ENCODE peak calls at places on chromosomes 2 and 18, in seven cellular contexts. C is mammary epithelial cell, E is GM23338, P is neuronal stem cell, R is GM23248, J is hepatocyte, K is H1. Y is an unnamed sample.

GRCh38 chr2:64222351-64222750 is 78.1 kb upstream of the PELI1 start:
- DNase-seq in R (peak), J (no peak), K (no peak), P (no peak), C (peak), E (no peak), Y (no peak)

GRCh38 chr2:234722176-234722575 is 225.3 kb upstream of the ARL4C start:
- DNase-seq in C (no peak), P (no peak), R (peak), J (no peak), K (no peak), E (no peak), Y (no peak)

GRCh38 chr2:156625360-156625995 is 189.3 kb downstream of the GPD2 start:
- DNase-seq in K (no peak), R (no peak), P (no peak), C (no peak), E (no peak), J (peak), Y (no peak)

GRCh38 chr2:105553538-105554196 is 154.8 kb upstream of the FHL2 start:
- DNase-seq in R (peak), P (no peak), J (no peak), K (no peak), C (peak), E (no peak), Y (no peak)

GRCh38 chr2:10742666-10743065 is 21.2 kb downstream of the ATP6V1C2 start:
- DNase-seq in J (no peak), K (no peak), E (no peak), C (no peak), P (no peak), R (no peak), Y (no peak)

GRCh38 chr2:218645126-218645525 is 14.3 kb downstream of the ZNF142 start:
- DNase-seq in E (no peak), J (peak), K (no peak), P (no peak), R (peak), C (peak), Y (no peak)

GRCh38 chr2:162821176-162821575 is 17.4 kb downstream of the KCNH7 start:
- DNase-seq in R (peak), C (no peak), K (no peak), P (no peak), J (no peak), E (no peak), Y (no peak)

GRCh38 chr2:153068915-153069314 is 350.5 kb downstream of the ARL6IP6 start:
- DNase-seq in R (no peak), E (no peak), C (no peak), P (no peak), K (no peak), J (no peak), Y (no peak)

GRCh38 chr18:45850021-45850420 is 24.5 kb downstream of the SIGLEC15 start:
- DNase-seq in P (no peak), J (no peak), K (no peak), R (peak), C (no peak), E (peak), Y (no peak)

GRCh38 chr2:239689985-239690384 is 289.2 kb upstream of the HDAC4 start:
- DNase-seq in P (no peak), K (no peak), R (no peak), J (no peak), E (peak), C (no peak), Y (no peak)

GRCh38 chr2:23559561-23560239 is 174.7 kb downstream of the KLHL29 start:
- DNase-seq in J (no peak), K (no peak), P (no peak), R (no peak), E (no peak), C (no peak), Y (no peak)

GRCh38 chr2:196767101-196767500 is 32.4 kb downstream of the GTF3C3 start:
- DNase-seq in J (no peak), E (no peak), P (no peak), K (no peak), C (no peak), R (no peak), Y (no peak)

GRCh38 chr2:164617466-164617865 is 3.8 kb downstream of the GRB14 start:
- DNase-seq in C (peak), J (no peak), K (no peak), E (no peak), P (no peak), R (peak), Y (no peak)

DNA sequence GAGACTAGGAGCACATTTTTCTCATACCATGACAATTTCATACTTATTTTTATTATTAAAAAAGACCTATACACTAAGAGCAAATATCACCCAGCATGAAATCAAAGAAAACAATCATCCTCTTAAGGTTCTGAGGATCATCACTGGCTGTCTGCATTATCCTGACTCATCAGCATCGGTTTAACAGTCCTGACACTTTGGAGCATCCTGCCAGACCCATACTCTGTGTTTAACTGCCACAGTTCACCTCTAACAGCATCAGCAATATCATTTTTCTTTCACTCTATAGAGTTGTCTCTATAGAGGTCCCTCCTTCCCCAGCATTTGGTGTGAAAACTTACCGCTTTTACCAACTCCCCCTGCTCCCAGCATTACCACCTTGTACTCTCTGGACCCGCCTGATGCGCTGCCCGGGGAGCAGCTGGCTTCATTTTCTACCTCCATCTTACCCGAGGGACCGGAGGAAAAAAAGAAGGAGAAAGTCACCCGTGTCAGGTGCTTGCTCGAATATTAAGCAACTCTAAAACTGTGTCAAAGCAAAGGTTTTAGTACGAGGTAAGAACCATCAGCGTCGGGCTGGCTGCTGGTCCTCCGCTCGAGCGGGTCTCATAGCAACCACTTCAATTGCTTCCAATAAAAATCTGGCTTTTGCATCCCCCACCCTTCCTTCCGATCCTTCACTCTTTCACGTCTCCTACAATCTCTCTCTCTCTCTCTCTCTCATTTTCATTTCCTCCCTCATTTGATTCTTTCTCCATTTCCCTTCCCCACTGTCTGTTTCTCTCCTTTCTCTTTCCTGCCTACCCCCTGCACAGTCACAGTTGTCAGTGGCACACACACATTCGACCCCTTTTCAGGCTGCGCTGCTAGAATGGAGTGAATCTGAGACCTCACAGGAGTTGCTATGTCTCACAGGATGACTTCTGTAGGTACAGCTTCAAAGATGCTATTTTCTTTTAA is at the start of gene RIT2:
- DNase-seq in K (no peak), C (no peak), E (peak), J (no peak), R (no peak), P (no peak), Y (no peak)
- H2AFZ ChIP-seq in K (peak), C (no peak), E (peak), J (no peak), R (no peak), P (peak), Y (no peak)

GRCh38 chr2:228017784-228018183 is 146.4 kb downstream of the DAW1 start:
- DNase-seq in K (no peak), E (no peak), C (no peak), P (no peak), J (no peak), R (no peak), Y (no peak)
- H2AFZ ChIP-seq in K (no peak), E (no peak), C (no peak), P (no peak), J (no peak), R (no peak), Y (no peak)

DNA sequence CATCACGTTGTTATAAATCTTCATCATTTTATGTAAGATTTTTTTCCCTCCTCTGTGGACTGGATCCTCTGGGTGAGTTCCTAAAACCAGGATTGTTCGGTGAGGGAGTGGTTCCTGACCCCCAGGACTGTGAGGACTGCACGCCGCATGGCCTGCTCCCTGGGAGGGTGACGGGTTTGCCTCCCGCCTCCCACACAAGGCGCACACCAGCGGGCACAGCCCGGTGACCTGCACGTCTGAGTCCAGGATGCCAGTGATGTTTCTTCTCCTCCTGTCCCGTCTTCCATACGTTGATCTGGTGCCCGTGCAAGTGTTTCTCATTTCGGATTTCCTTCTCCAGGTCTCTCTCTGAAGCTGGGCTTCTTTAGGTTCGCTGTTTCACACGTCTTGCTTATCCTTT is 27.1 kb downstream of the CTDP1 start:
- DNase-seq in K (no peak), R (no peak), C (no peak), J (no peak), P (no peak), E (no peak), Y (no peak)
- H2AFZ ChIP-seq in K (no peak), R (no peak), C (no peak), J (no peak), P (no peak), E (no peak), Y (no peak)

DNA sequence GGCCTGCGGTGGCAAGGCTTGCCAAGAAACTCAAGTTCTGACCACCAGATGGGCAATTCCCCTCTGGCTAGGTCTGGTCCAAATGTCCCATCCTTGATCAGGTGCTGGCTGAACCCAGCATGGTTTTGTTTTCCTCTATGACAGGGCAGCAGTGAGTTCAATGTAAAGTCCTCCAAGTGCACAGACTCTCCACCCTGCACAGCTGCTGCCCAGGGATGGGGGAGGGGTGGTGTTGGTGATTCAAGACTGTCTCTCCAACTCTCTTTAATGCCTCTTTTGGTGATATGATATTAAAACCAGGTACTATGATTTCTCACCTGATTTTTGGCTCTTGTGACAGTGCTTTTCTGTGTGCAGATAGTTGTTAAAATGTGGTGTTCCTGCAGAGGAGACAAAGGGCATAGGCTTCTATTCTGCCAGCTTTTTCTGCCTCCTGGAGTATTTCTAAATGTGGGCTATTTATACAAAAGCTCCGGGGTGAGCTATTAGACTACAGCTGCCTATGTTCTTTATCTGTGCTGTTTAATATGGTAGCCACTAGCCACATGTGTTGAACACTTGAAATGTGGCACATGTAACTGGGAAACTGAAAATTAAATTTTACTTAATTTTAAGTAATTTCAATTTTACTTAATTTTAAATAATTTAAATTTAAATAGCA is 64.0 kb upstream of the STK39 start:
- DNase-seq in E (no peak), R (no peak), P (no peak), C (no peak), J (no peak), K (no peak), Y (no peak)
- H2AFZ ChIP-seq in E (no peak), R (no peak), P (peak), C (no peak), J (no peak), K (peak), Y (no peak)

DNA sequence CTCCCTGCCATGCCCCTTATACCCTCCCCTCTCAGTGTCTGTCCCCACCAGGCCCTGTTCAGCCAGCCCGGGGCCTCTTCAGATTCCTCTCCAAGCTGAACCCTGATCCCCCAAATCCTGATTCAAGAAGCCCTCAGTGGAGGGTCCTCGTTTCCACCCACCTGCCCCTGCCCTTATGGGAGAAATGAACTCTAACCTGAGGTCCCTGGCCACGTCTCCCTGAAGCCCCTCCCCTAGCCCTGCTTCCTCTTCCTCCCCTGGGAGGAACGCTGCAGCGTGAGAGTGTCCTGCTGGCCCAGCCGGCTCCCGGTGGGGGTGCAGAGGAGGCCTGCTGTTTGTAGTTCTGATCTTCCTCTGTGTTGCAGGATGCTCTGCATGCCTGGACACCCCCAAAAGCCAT is 56.7 kb upstream of the GLI2 start:
- DNase-seq in E (no peak), K (no peak), P (no peak), R (no peak), J (no peak), C (no peak), Y (no peak)
- H2AFZ ChIP-seq in E (no peak), K (no peak), P (no peak), R (no peak), J (no peak), C (no peak), Y (no peak)

GRCh38 chr2:200274116-200275075 is 32.1 kb upstream of the SPATS2L start:
- DNase-seq in J (no peak), C (peak), R (peak), E (peak), P (no peak), K (no peak), Y (no peak)

GRCh38 chr2:200279857-200280256 is 26.6 kb upstream of the SPATS2L start:
- DNase-seq in R (no peak), J (no peak), K (no peak), P (no peak), C (no peak), E (no peak), Y (no peak)

GRCh38 chr2:200275281-200276103 is 31.0 kb upstream of the SPATS2L start:
- DNase-seq in K (no peak), E (no peak), J (no peak), R (peak), C (no peak), P (no peak), Y (no peak)

GRCh38 chr2:200276472-200276871 is 30.0 kb upstream of the SPATS2L start:
- DNase-seq in P (no peak), R (no peak), E (no peak), J (no peak), K (no peak), C (no peak), Y (no peak)

GRCh38 chr2:200278694-200279316 is 27.7 kb upstream of the SPATS2L start:
- DNase-seq in J (no peak), C (peak), R (no peak), E (no peak), K (no peak), P (no peak), Y (no peak)
- H2AFZ ChIP-seq in J (no peak), C (peak), R (no peak), E (peak), K (no peak), P (peak), Y (no peak)

GRCh38 chr2:213545964-213546363 is 261.7 kb downstream of the SPAG16 start:
- DNase-seq in P (no peak), K (no peak), J (no peak), C (no peak), E (no peak), R (no peak), Y (peak)

GRCh38 chr2:213551526-213551925 is 267.3 kb downstream of the SPAG16 start:
- DNase-seq in C (no peak), J (no peak), E (no peak), K (no peak), P (no peak), R (no peak), Y (no peak)
- H2AFZ ChIP-seq in C (no peak), J (no peak), E (no peak), K (no peak), P (no peak), R (no peak), Y (no peak)

DNA sequence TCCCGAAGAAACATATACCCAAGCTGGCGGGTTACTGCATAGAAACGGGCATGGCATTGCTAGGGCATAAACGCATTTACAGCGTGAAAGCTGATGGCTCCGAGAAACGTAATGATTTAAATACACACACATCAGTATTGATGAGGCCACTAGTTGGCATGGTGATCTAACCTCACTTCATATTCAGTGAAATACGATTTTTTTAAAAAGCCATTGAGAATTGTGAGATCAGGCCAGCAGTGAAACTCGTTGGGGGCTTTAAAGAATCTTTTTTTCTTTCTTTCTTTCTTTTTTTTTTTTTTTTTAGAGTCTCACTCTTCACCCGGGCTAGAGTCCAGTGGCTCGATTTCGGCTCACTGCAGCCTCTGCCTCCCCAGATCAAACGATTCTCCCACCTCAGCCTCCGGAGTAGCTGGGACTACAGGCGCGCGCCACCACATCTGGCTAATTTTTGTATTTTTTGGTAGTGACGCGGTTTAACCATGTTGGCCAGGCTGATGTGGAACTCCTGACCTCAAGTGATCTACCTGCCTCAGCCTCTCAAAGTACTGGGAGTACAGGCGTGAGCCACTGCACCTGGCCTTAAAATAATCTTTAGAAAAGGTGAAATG is 2.4 kb upstream of the SMAD7 start:
- DNase-seq in P (no peak), J (no peak), E (no peak), C (no peak), K (no peak), R (peak), Y (no peak)
- H2AFZ ChIP-seq in P (peak), J (peak), E (no peak), C (peak), K (no peak), R (peak), Y (peak)

GRCh38 chr2:46014911-46015654 is 282.1 kb upstream of the EPAS1 start:
- DNase-seq in R (peak), C (no peak), P (no peak), J (no peak), K (peak), E (peak), Y (no peak)
- H2AFZ ChIP-seq in R (no peak), C (peak), P (peak), J (no peak), K (peak), E (no peak), Y (no peak)